ENCODE peak calls at places on chromosome 14, in four cellular contexts. One of them, this sample, is unnamed.

GRCh38 chr14:93959239-93960107 is 16.9 kb downstream of the ASB2 start:
- DNase-seq in NCI-H748 treated with DMSO at 0.1 percent for 48 hours: no peak
- DNase-seq in activated T-helper 2 cell treated with anti-CD3 and anti-CD28 coated beads, Interferon-gamma antibody, Interleukin-2, Interleukin-4, amounts not matched to agents 10 μg/mL and 5 μg/mL and 100 μg/mL, durations not matched to agents 14 hours and 24 hours and 36 hours: peak
- DNase-seq in HT-29: peak
- DNase-seq in this sample: peak

GRCh38 chr14:29741909-29742401 is 185.7 kb downstream of the PRKD1 start:
- DNase-seq in NCI-H748 treated with DMSO at 0.1 percent for 48 hours: peak
- DNase-seq in activated T-helper 2 cell treated with anti-CD3 and anti-CD28 coated beads, Interferon-gamma antibody, Interleukin-2, Interleukin-4, amounts not matched to agents 10 μg/mL and 5 μg/mL and 100 μg/mL, durations not matched to agents 14 hours and 24 hours and 36 hours: no peak
- DNase-seq in HT-29: no peak
- DNase-seq in this sample: no peak

GRCh38 chr14:101772770-101773169 is 11.3 kb downstream of the PPP2R5C start:
- DNase-seq in NCI-H748 treated with DMSO at 0.1 percent for 48 hours: no peak
- DNase-seq in activated T-helper 2 cell treated with anti-CD3 and anti-CD28 coated beads, Interferon-gamma antibody, Interleukin-2, Interleukin-4, amounts not matched to agents 10 μg/mL and 5 μg/mL and 100 μg/mL, durations not matched to agents 14 hours and 24 hours and 36 hours: no peak
- DNase-seq in HT-29: no peak
- DNase-seq in this sample: peak

GRCh38 chr14:59510957-59511356 is 26.6 kb downstream of the JKAMP start:
- DNase-seq in NCI-H748 treated with DMSO at 0.1 percent for 48 hours: no peak
- DNase-seq in activated T-helper 2 cell treated with anti-CD3 and anti-CD28 coated beads, Interferon-gamma antibody, Interleukin-2, Interleukin-4, amounts not matched to agents 10 μg/mL and 5 μg/mL and 100 μg/mL, durations not matched to agents 14 hours and 24 hours and 36 hours: no peak
- DNase-seq in HT-29: no peak
- DNase-seq in this sample: no peak

GRCh38 chr14:61752626-61753025 is 9.6 kb upstream of the SNAPC1 start:
- DNase-seq in NCI-H748 treated with DMSO at 0.1 percent for 48 hours: no peak
- DNase-seq in activated T-helper 2 cell treated with anti-CD3 and anti-CD28 coated beads, Interferon-gamma antibody, Interleukin-2, Interleukin-4, amounts not matched to agents 10 μg/mL and 5 μg/mL and 100 μg/mL, durations not matched to agents 14 hours and 24 hours and 36 hours: no peak
- DNase-seq in HT-29: no peak
- DNase-seq in this sample: no peak

GRCh38 chr14:61749867-61750266 is 12.4 kb upstream of the SNAPC1 start:
- DNase-seq in NCI-H748 treated with DMSO at 0.1 percent for 48 hours: peak
- DNase-seq in activated T-helper 2 cell treated with anti-CD3 and anti-CD28 coated beads, Interferon-gamma antibody, Interleukin-2, Interleukin-4, amounts not matched to agents 10 μg/mL and 5 μg/mL and 100 μg/mL, durations not matched to agents 14 hours and 24 hours and 36 hours: no peak
- DNase-seq in HT-29: peak
- DNase-seq in this sample: no peak

GRCh38 chr14:91417134-91417982 is at the start of gene CCDC88C:
- DNase-seq in NCI-H748 treated with DMSO at 0.1 percent for 48 hours: peak
- DNase-seq in activated T-helper 2 cell treated with anti-CD3 and anti-CD28 coated beads, Interferon-gamma antibody, Interleukin-2, Interleukin-4, amounts not matched to agents 10 μg/mL and 5 μg/mL and 100 μg/mL, durations not matched to agents 14 hours and 24 hours and 36 hours: peak
- DNase-seq in HT-29: peak
- DNase-seq in this sample: peak

GRCh38 chr14:57692671-57693070 is 173.2 kb downstream of the SLC35F4 start:
- DNase-seq in NCI-H748 treated with DMSO at 0.1 percent for 48 hours: peak
- DNase-seq in activated T-helper 2 cell treated with anti-CD3 and anti-CD28 coated beads, Interferon-gamma antibody, Interleukin-2, Interleukin-4, amounts not matched to agents 10 μg/mL and 5 μg/mL and 100 μg/mL, durations not matched to agents 14 hours and 24 hours and 36 hours: no peak
- DNase-seq in HT-29: peak
- DNase-seq in this sample: peak

GRCh38 chr14:30331030-30331429 is 227.9 kb upstream of the G2E3 start:
- DNase-seq in NCI-H748 treated with DMSO at 0.1 percent for 48 hours: no peak
- DNase-seq in activated T-helper 2 cell treated with anti-CD3 and anti-CD28 coated beads, Interferon-gamma antibody, Interleukin-2, Interleukin-4, amounts not matched to agents 10 μg/mL and 5 μg/mL and 100 μg/mL, durations not matched to agents 14 hours and 24 hours and 36 hours: no peak
- DNase-seq in HT-29: no peak
- DNase-seq in this sample: no peak

GRCh38 chr14:26394114-26394855 is 203.5 kb downstream of the NOVA1 start:
- DNase-seq in NCI-H748 treated with DMSO at 0.1 percent for 48 hours: peak
- DNase-seq in activated T-helper 2 cell treated with anti-CD3 and anti-CD28 coated beads, Interferon-gamma antibody, Interleukin-2, Interleukin-4, amounts not matched to agents 10 μg/mL and 5 μg/mL and 100 μg/mL, durations not matched to agents 14 hours and 24 hours and 36 hours: no peak
- DNase-seq in HT-29: peak
- DNase-seq in this sample: peak

GRCh38 chr14:101076451-101077220 is 173.1 kb upstream of the RTL1 start:
- DNase-seq in NCI-H748 treated with DMSO at 0.1 percent for 48 hours: no peak
- DNase-seq in activated T-helper 2 cell treated with anti-CD3 and anti-CD28 coated beads, Interferon-gamma antibody, Interleukin-2, Interleukin-4, amounts not matched to agents 10 μg/mL and 5 μg/mL and 100 μg/mL, durations not matched to agents 14 hours and 24 hours and 36 hours: no peak
- DNase-seq in HT-29: no peak
- DNase-seq in this sample: no peak

GRCh38 chr14:76784881-76785280 is 23.6 kb downstream of the VASH1 start:
- DNase-seq in NCI-H748 treated with DMSO at 0.1 percent for 48 hours: peak
- DNase-seq in activated T-helper 2 cell treated with anti-CD3 and anti-CD28 coated beads, Interferon-gamma antibody, Interleukin-2, Interleukin-4, amounts not matched to agents 10 μg/mL and 5 μg/mL and 100 μg/mL, durations not matched to agents 14 hours and 24 hours and 36 hours: peak
- DNase-seq in HT-29: peak
- DNase-seq in this sample: peak

GRCh38 chr14:101624579-101624978 is 63.3 kb downstream of the DIO3 start:
- DNase-seq in NCI-H748 treated with DMSO at 0.1 percent for 48 hours: no peak
- DNase-seq in activated T-helper 2 cell treated with anti-CD3 and anti-CD28 coated beads, Interferon-gamma antibody, Interleukin-2, Interleukin-4, amounts not matched to agents 10 μg/mL and 5 μg/mL and 100 μg/mL, durations not matched to agents 14 hours and 24 hours and 36 hours: no peak
- DNase-seq in HT-29: no peak
- DNase-seq in this sample: no peak

GRCh38 chr14:51464411-51464810 is 187.3 kb upstream of the FRMD6 start:
- DNase-seq in NCI-H748 treated with DMSO at 0.1 percent for 48 hours: no peak
- DNase-seq in activated T-helper 2 cell treated with anti-CD3 and anti-CD28 coated beads, Interferon-gamma antibody, Interleukin-2, Interleukin-4, amounts not matched to agents 10 μg/mL and 5 μg/mL and 100 μg/mL, durations not matched to agents 14 hours and 24 hours and 36 hours: no peak
- DNase-seq in HT-29: no peak
- DNase-seq in this sample: no peak

GRCh38 chr14:24670594-24670993 is 36.6 kb upstream of the GZMB start:
- DNase-seq in NCI-H748 treated with DMSO at 0.1 percent for 48 hours: no peak
- DNase-seq in activated T-helper 2 cell treated with anti-CD3 and anti-CD28 coated beads, Interferon-gamma antibody, Interleukin-2, Interleukin-4, amounts not matched to agents 10 μg/mL and 5 μg/mL and 100 μg/mL, durations not matched to agents 14 hours and 24 hours and 36 hours: no peak
- DNase-seq in HT-29: no peak
- DNase-seq in this sample: no peak

GRCh38 chr14:103613517-103613916 is 15.5 kb upstream of the KLC1 start:
- DNase-seq in NCI-H748 treated with DMSO at 0.1 percent for 48 hours: no peak
- DNase-seq in activated T-helper 2 cell treated with anti-CD3 and anti-CD28 coated beads, Interferon-gamma antibody, Interleukin-2, Interleukin-4, amounts not matched to agents 10 μg/mL and 5 μg/mL and 100 μg/mL, durations not matched to agents 14 hours and 24 hours and 36 hours: no peak
- DNase-seq in HT-29: no peak
- DNase-seq in this sample: peak

GRCh38 chr14:21090194-21090939 is 8.1 kb downstream of the ZNF219 start:
- DNase-seq in NCI-H748 treated with DMSO at 0.1 percent for 48 hours: no peak
- DNase-seq in activated T-helper 2 cell treated with anti-CD3 and anti-CD28 coated beads, Interferon-gamma antibody, Interleukin-2, Interleukin-4, amounts not matched to agents 10 μg/mL and 5 μg/mL and 100 μg/mL, durations not matched to agents 14 hours and 24 hours and 36 hours: no peak
- DNase-seq in HT-29: no peak
- DNase-seq in this sample: peak

GRCh38 chr14:49659526-49660455 is 24.7 kb upstream of the DNAAF2 start:
- DNase-seq in NCI-H748 treated with DMSO at 0.1 percent for 48 hours: no peak
- DNase-seq in activated T-helper 2 cell treated with anti-CD3 and anti-CD28 coated beads, Interferon-gamma antibody, Interleukin-2, Interleukin-4, amounts not matched to agents 10 μg/mL and 5 μg/mL and 100 μg/mL, durations not matched to agents 14 hours and 24 hours and 36 hours: no peak
- DNase-seq in HT-29: no peak
- DNase-seq in this sample: no peak

GRCh38 chr14:64775081-64775777 is 71.0 kb downstream of the PLEKHG3 start:
- DNase-seq in NCI-H748 treated with DMSO at 0.1 percent for 48 hours: no peak
- DNase-seq in activated T-helper 2 cell treated with anti-CD3 and anti-CD28 coated beads, Interferon-gamma antibody, Interleukin-2, Interleukin-4, amounts not matched to agents 10 μg/mL and 5 μg/mL and 100 μg/mL, durations not matched to agents 14 hours and 24 hours and 36 hours: no peak
- DNase-seq in HT-29: no peak
- DNase-seq in this sample: no peak

GRCh38 chr14:36856095-36856878 is 194.6 kb downstream of the PAX9 start:
- DNase-seq in NCI-H748 treated with DMSO at 0.1 percent for 48 hours: peak
- DNase-seq in activated T-helper 2 cell treated with anti-CD3 and anti-CD28 coated beads, Interferon-gamma antibody, Interleukin-2, Interleukin-4, amounts not matched to agents 10 μg/mL and 5 μg/mL and 100 μg/mL, durations not matched to agents 14 hours and 24 hours and 36 hours: no peak
- DNase-seq in HT-29: peak
- DNase-seq in this sample: no peak

GRCh38 chr14:94596361-94596760 is 15.1 kb downstream of the SERPINA5 start:
- DNase-seq in NCI-H748 treated with DMSO at 0.1 percent for 48 hours: no peak
- DNase-seq in activated T-helper 2 cell treated with anti-CD3 and anti-CD28 coated beads, Interferon-gamma antibody, Interleukin-2, Interleukin-4, amounts not matched to agents 10 μg/mL and 5 μg/mL and 100 μg/mL, durations not matched to agents 14 hours and 24 hours and 36 hours: no peak
- DNase-seq in HT-29: no peak
- DNase-seq in this sample: no peak

GRCh38 chr14:61588419-61588901 is 106.9 kb upstream of the HIF1A start:
- DNase-seq in NCI-H748 treated with DMSO at 0.1 percent for 48 hours: no peak
- DNase-seq in activated T-helper 2 cell treated with anti-CD3 and anti-CD28 coated beads, Interferon-gamma antibody, Interleukin-2, Interleukin-4, amounts not matched to agents 10 μg/mL and 5 μg/mL and 100 μg/mL, durations not matched to agents 14 hours and 24 hours and 36 hours: no peak
- DNase-seq in HT-29: no peak
- DNase-seq in this sample: no peak

GRCh38 chr14:20262642-20263128 is 23.6 kb downstream of the OR11H4 start:
- DNase-seq in NCI-H748 treated with DMSO at 0.1 percent for 48 hours: no peak
- DNase-seq in activated T-helper 2 cell treated with anti-CD3 and anti-CD28 coated beads, Interferon-gamma antibody, Interleukin-2, Interleukin-4, amounts not matched to agents 10 μg/mL and 5 μg/mL and 100 μg/mL, durations not matched to agents 14 hours and 24 hours and 36 hours: no peak
- DNase-seq in HT-29: no peak
- DNase-seq in this sample: peak

GRCh38 chr14:101031186-101031585 is 127.7 kb upstream of the RTL1 start:
- DNase-seq in NCI-H748 treated with DMSO at 0.1 percent for 48 hours: no peak
- DNase-seq in activated T-helper 2 cell treated with anti-CD3 and anti-CD28 coated beads, Interferon-gamma antibody, Interleukin-2, Interleukin-4, amounts not matched to agents 10 μg/mL and 5 μg/mL and 100 μg/mL, durations not matched to agents 14 hours and 24 hours and 36 hours: no peak
- DNase-seq in HT-29: no peak
- DNase-seq in this sample: no peak

GRCh38 chr14:24331731-24332093 is 3.2 kb downstream of the ADCY4 start:
- DNase-seq in NCI-H748 treated with DMSO at 0.1 percent for 48 hours: no peak
- DNase-seq in activated T-helper 2 cell treated with anti-CD3 and anti-CD28 coated beads, Interferon-gamma antibody, Interleukin-2, Interleukin-4, amounts not matched to agents 10 μg/mL and 5 μg/mL and 100 μg/mL, durations not matched to agents 14 hours and 24 hours and 36 hours: no peak
- DNase-seq in HT-29: no peak
- DNase-seq in this sample: no peak

GRCh38 chr14:100078997-100079561 is 13.9 kb downstream of the EVL start:
- DNase-seq in NCI-H748 treated with DMSO at 0.1 percent for 48 hours: no peak
- DNase-seq in activated T-helper 2 cell treated with anti-CD3 and anti-CD28 coated beads, Interferon-gamma antibody, Interleukin-2, Interleukin-4, amounts not matched to agents 10 μg/mL and 5 μg/mL and 100 μg/mL, durations not matched to agents 14 hours and 24 hours and 36 hours: peak
- DNase-seq in HT-29: no peak
- DNase-seq in this sample: peak

This sample was measured in SK-MEL-5.